ENCODE peak calls at places on chromosome 14, in seven cellular contexts. One of them, this sample, is unnamed.

GRCh38 chr14:63781686-63782085 is 53.8 kb upstream of the SGPP1 start:
- DNase-seq in right cardiac atrium: no peak
- DNase-seq in ovary: no peak
- DNase-seq in CD8-positive, alpha-beta T cell: no peak
- DNase-seq in gastrocnemius medialis: no peak
- DNase-seq in spleen: no peak
- DNase-seq in AG04450: no peak
- DNase-seq in this sample: no peak

GRCh38 chr14:65866906-65867305 is 454.4 kb downstream of the FUT8 start:
- DNase-seq in right cardiac atrium: peak
- DNase-seq in ovary: no peak
- DNase-seq in CD8-positive, alpha-beta T cell: no peak
- DNase-seq in gastrocnemius medialis: no peak
- DNase-seq in spleen: no peak
- DNase-seq in AG04450: no peak
- DNase-seq in this sample: no peak

GRCh38 chr14:70188292-70188607 is 501 bp downstream of the SLC8A3 start:
- DNase-seq in right cardiac atrium: no peak
- DNase-seq in ovary: no peak
- DNase-seq in CD8-positive, alpha-beta T cell: no peak
- DNase-seq in gastrocnemius medialis: peak
- DNase-seq in spleen: no peak
- DNase-seq in AG04450: no peak
- DNase-seq in this sample: no peak

GRCh38 chr14:36520601-36521525 is 831 bp upstream of the NKX2-1 start:
- DNase-seq in right cardiac atrium: no peak
- DNase-seq in ovary: no peak
- DNase-seq in CD8-positive, alpha-beta T cell: no peak
- DNase-seq in gastrocnemius medialis: no peak
- DNase-seq in spleen: peak
- DNase-seq in AG04450: no peak
- DNase-seq in this sample: no peak

GRCh38 chr14:102277874-102278630 is 26.9 kb downstream of the MOK start:
- DNase-seq in right cardiac atrium: no peak
- DNase-seq in ovary: no peak
- DNase-seq in CD8-positive, alpha-beta T cell: no peak
- DNase-seq in gastrocnemius medialis: no peak
- DNase-seq in spleen: no peak
- DNase-seq in AG04450: no peak
- DNase-seq in this sample: no peak

GRCh38 chr14:37480446-37481290 is 114.4 kb downstream of the FOXA1 start:
- DNase-seq in right cardiac atrium: no peak
- DNase-seq in ovary: no peak
- DNase-seq in CD8-positive, alpha-beta T cell: no peak
- DNase-seq in gastrocnemius medialis: no peak
- DNase-seq in spleen: no peak
- DNase-seq in AG04450: no peak
- DNase-seq in this sample: no peak

GRCh38 chr14:75561013-75561432 is 17.4 kb upstream of the FLVCR2 start:
- DNase-seq in right cardiac atrium: peak
- DNase-seq in ovary: peak
- DNase-seq in CD8-positive, alpha-beta T cell: peak
- DNase-seq in gastrocnemius medialis: peak
- DNase-seq in spleen: peak
- DNase-seq in AG04450: no peak
- DNase-seq in this sample: peak

GRCh38 chr14:19823765-19824164 is 20.2 kb downstream of the OR4N2 start:
- DNase-seq in right cardiac atrium: no peak
- DNase-seq in ovary: no peak
- DNase-seq in CD8-positive, alpha-beta T cell: no peak
- DNase-seq in gastrocnemius medialis: no peak
- DNase-seq in spleen: no peak
- DNase-seq in AG04450: no peak
- DNase-seq in this sample: no peak

GRCh38 chr14:93959239-93960107 is 16.9 kb downstream of the ASB2 start:
- DNase-seq in right cardiac atrium: no peak
- DNase-seq in ovary: no peak
- DNase-seq in CD8-positive, alpha-beta T cell: peak
- DNase-seq in gastrocnemius medialis: peak
- DNase-seq in spleen: peak
- DNase-seq in AG04450: peak
- DNase-seq in this sample: no peak

GRCh38 chr14:21055473-21056117 is 2.0 kb upstream of the RNASE8 start:
- DNase-seq in right cardiac atrium: no peak
- DNase-seq in ovary: no peak
- DNase-seq in CD8-positive, alpha-beta T cell: no peak
- DNase-seq in gastrocnemius medialis: no peak
- DNase-seq in spleen: no peak
- DNase-seq in AG04450: no peak
- DNase-seq in this sample: no peak

GRCh38 chr14:92340938-92341337 is 18.0 kb downstream of the SLC24A4 start:
- DNase-seq in right cardiac atrium: no peak
- DNase-seq in ovary: no peak
- DNase-seq in CD8-positive, alpha-beta T cell: no peak
- DNase-seq in gastrocnemius medialis: no peak
- DNase-seq in spleen: no peak
- DNase-seq in AG04450: no peak
- DNase-seq in this sample: no peak

GRCh38 chr14:51094282-51094821 is 553 bp downstream of the TRIM9 start:
- DNase-seq in right cardiac atrium: peak
- DNase-seq in ovary: peak
- DNase-seq in CD8-positive, alpha-beta T cell: peak
- DNase-seq in gastrocnemius medialis: no peak
- DNase-seq in spleen: peak
- DNase-seq in AG04450: no peak
- DNase-seq in this sample: no peak

GRCh38 chr14:88380405-88380804 is 5.1 kb upstream of the SPATA7 start:
- DNase-seq in right cardiac atrium: no peak
- DNase-seq in ovary: no peak
- DNase-seq in CD8-positive, alpha-beta T cell: no peak
- DNase-seq in gastrocnemius medialis: no peak
- DNase-seq in spleen: no peak
- DNase-seq in AG04450: no peak
- DNase-seq in this sample: no peak

GRCh38 chr14:59086241-59086899 is 102.1 kb upstream of the DAAM1 start:
- DNase-seq in right cardiac atrium: no peak
- DNase-seq in ovary: no peak
- DNase-seq in CD8-positive, alpha-beta T cell: no peak
- DNase-seq in gastrocnemius medialis: no peak
- DNase-seq in spleen: no peak
- DNase-seq in AG04450: peak
- DNase-seq in this sample: no peak

GRCh38 chr14:58299665-58300202 is 1.4 kb downstream of the ARID4A start:
- DNase-seq in right cardiac atrium: no peak
- DNase-seq in ovary: no peak
- DNase-seq in CD8-positive, alpha-beta T cell: no peak
- DNase-seq in gastrocnemius medialis: no peak
- DNase-seq in spleen: no peak
- DNase-seq in AG04450: no peak
- DNase-seq in this sample: peak

GRCh38 chr14:105952222-105952621 is 425.8 kb downstream of the TMEM121 start:
- DNase-seq in right cardiac atrium: no peak
- DNase-seq in ovary: no peak
- DNase-seq in CD8-positive, alpha-beta T cell: no peak
- DNase-seq in gastrocnemius medialis: no peak
- DNase-seq in spleen: no peak
- DNase-seq in AG04450: no peak
- DNase-seq in this sample: no peak

GRCh38 chr14:101408077-101408831 is 153.0 kb upstream of the DIO3 start:
- DNase-seq in right cardiac atrium: no peak
- DNase-seq in ovary: no peak
- DNase-seq in CD8-positive, alpha-beta T cell: no peak
- DNase-seq in gastrocnemius medialis: peak
- DNase-seq in spleen: no peak
- DNase-seq in AG04450: peak
- DNase-seq in this sample: no peak

GRCh38 chr14:88492272-88493089 is 62.3 kb downstream of the PTPN21 start:
- DNase-seq in right cardiac atrium: no peak
- DNase-seq in ovary: peak
- DNase-seq in CD8-positive, alpha-beta T cell: peak
- DNase-seq in gastrocnemius medialis: peak
- DNase-seq in spleen: no peak
- DNase-seq in AG04450: peak
- DNase-seq in this sample: peak

GRCh38 chr14:70789361-70789760 is 20.0 kb downstream of the MAP3K9 start:
- DNase-seq in right cardiac atrium: no peak
- DNase-seq in ovary: peak
- DNase-seq in CD8-positive, alpha-beta T cell: no peak
- DNase-seq in gastrocnemius medialis: no peak
- DNase-seq in spleen: no peak
- DNase-seq in AG04450: no peak
- DNase-seq in this sample: no peak

GRCh38 chr14:49954171-49954631 is 61.3 kb downstream of the ARF6 start:
- DNase-seq in right cardiac atrium: no peak
- DNase-seq in ovary: no peak
- DNase-seq in CD8-positive, alpha-beta T cell: no peak
- DNase-seq in gastrocnemius medialis: peak
- DNase-seq in spleen: no peak
- DNase-seq in AG04450: no peak
- DNase-seq in this sample: no peak

GRCh38 chr14:37142835-37143499 is 29.4 kb downstream of the SLC25A21 start:
- DNase-seq in right cardiac atrium: no peak
- DNase-seq in ovary: no peak
- DNase-seq in CD8-positive, alpha-beta T cell: no peak
- DNase-seq in gastrocnemius medialis: no peak
- DNase-seq in spleen: no peak
- DNase-seq in AG04450: peak
- DNase-seq in this sample: no peak

GRCh38 chr14:105385698-105386365 is 12.5 kb upstream of the TEX22 start:
- DNase-seq in right cardiac atrium: peak
- DNase-seq in ovary: no peak
- DNase-seq in CD8-positive, alpha-beta T cell: no peak
- DNase-seq in gastrocnemius medialis: no peak
- DNase-seq in spleen: peak
- DNase-seq in AG04450: no peak
- DNase-seq in this sample: no peak

GRCh38 chr14:94460631-94461416 is 8.2 kb upstream of the SERPINA11 start:
- DNase-seq in right cardiac atrium: no peak
- DNase-seq in ovary: no peak
- DNase-seq in CD8-positive, alpha-beta T cell: no peak
- DNase-seq in gastrocnemius medialis: no peak
- DNase-seq in spleen: no peak
- DNase-seq in AG04450: no peak
- DNase-seq in this sample: no peak

DNA sequence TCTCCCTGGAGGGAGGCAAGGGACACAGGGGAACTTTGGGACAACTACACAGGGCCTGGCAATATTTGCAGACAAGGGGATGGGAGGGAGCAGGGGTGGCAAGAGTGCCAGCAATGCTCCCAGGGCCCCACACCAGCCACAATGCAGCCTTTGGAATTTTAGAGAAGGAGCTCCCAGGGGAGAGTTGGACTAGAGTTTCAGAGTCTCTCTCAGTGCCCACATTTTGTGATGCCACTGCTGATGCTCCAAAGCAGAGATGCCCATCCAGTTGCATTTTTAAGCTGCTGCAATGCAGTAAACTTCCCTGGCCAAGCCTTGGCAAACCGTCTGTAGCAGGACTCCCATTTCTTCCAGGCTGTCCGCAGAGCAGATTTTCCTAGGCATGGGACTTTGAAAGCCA is 98.9 kb downstream of the ZFP36L1 start:
- DNase-seq in right cardiac atrium: no peak
- DNase-seq in ovary: no peak
- DNase-seq in CD8-positive, alpha-beta T cell: no peak
- DNase-seq in gastrocnemius medialis: no peak
- DNase-seq in spleen: no peak
- DNase-seq in AG04450: no peak
- DNase-seq in this sample: no peak
- H3K27ac ChIP-seq in right cardiac atrium: no peak
- H3K27ac ChIP-seq in ovary: no peak
- H3K27ac ChIP-seq in CD8-positive, alpha-beta T cell: no peak
- H3K27ac ChIP-seq in gastrocnemius medialis: peak
- H3K27ac ChIP-seq in spleen: no peak
- H3K27ac ChIP-seq in AG04450: peak
- H3K27ac ChIP-seq in this sample: no peak

DNA sequence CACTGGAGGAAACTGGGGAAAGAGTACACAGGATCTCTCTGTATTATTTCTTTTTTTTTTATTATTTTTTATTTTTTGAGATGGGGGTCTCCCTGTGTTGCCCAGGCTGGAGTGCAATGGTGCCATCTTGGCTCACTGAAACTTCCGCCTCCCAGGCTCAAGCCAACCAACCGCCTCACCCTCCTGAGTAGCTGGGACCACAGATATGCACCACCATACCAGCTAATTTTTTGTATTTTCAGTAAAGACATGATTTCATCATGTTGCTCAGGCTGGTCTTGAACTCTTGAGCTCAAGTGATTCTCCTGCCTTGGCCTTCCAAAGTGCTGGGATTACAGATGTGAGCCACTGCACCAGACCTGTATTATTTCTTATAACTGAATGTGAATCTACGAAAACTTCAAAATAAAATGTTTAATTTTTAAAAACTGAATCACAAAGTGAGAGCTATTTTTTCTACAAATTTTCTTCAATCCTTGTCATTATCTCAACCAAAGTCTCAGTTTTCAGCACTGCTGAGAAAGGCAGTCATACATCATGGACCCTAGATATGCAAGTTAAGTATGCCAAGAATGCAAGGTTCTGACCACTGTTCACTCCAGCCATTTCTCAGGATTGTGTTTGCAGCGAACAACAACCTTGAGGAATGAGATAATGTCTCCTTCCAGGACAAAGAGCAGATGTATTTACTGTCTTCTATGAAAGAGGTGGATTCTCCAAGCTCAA is 2.4 kb downstream of the EAPP start:
- DNase-seq in right cardiac atrium: no peak
- DNase-seq in ovary: no peak
- DNase-seq in CD8-positive, alpha-beta T cell: no peak
- DNase-seq in gastrocnemius medialis: no peak
- DNase-seq in spleen: no peak
- DNase-seq in AG04450: peak
- DNase-seq in this sample: no peak
- H3K27ac ChIP-seq in right cardiac atrium: no peak
- H3K27ac ChIP-seq in ovary: no peak
- H3K27ac ChIP-seq in CD8-positive, alpha-beta T cell: no peak
- H3K27ac ChIP-seq in gastrocnemius medialis: peak
- H3K27ac ChIP-seq in spleen: no peak
- H3K27ac ChIP-seq in AG04450: peak
- H3K27ac ChIP-seq in this sample: no peak

GRCh38 chr14:55604467-55604866 is 24.5 kb downstream of the KTN1 start:
- DNase-seq in right cardiac atrium: no peak
- DNase-seq in ovary: no peak
- DNase-seq in CD8-positive, alpha-beta T cell: no peak
- DNase-seq in gastrocnemius medialis: no peak
- DNase-seq in spleen: no peak
- DNase-seq in AG04450: no peak
- DNase-seq in this sample: no peak
- H3K27ac ChIP-seq in right cardiac atrium: no peak
- H3K27ac ChIP-seq in ovary: no peak
- H3K27ac ChIP-seq in CD8-positive, alpha-beta T cell: no peak
- H3K27ac ChIP-seq in gastrocnemius medialis: peak
- H3K27ac ChIP-seq in spleen: no peak
- H3K27ac ChIP-seq in AG04450: no peak
- H3K27ac ChIP-seq in this sample: no peak

GRCh38 chr14:38500125-38500524 is 244.2 kb upstream of the CLEC14A start:
- DNase-seq in right cardiac atrium: no peak
- DNase-seq in ovary: no peak
- DNase-seq in CD8-positive, alpha-beta T cell: no peak
- DNase-seq in gastrocnemius medialis: no peak
- DNase-seq in spleen: no peak
- DNase-seq in AG04450: no peak
- DNase-seq in this sample: no peak

GRCh38 chr14:38490273-38490672 is 234.4 kb upstream of the CLEC14A start:
- DNase-seq in right cardiac atrium: no peak
- DNase-seq in ovary: no peak
- DNase-seq in CD8-positive, alpha-beta T cell: no peak
- DNase-seq in gastrocnemius medialis: no peak
- DNase-seq in spleen: no peak
- DNase-seq in AG04450: no peak
- DNase-seq in this sample: no peak

GRCh38 chr14:38496092-38496491 is 240.2 kb upstream of the CLEC14A start:
- DNase-seq in right cardiac atrium: no peak
- DNase-seq in ovary: no peak
- DNase-seq in CD8-positive, alpha-beta T cell: no peak
- DNase-seq in gastrocnemius medialis: no peak
- DNase-seq in spleen: no peak
- DNase-seq in AG04450: no peak
- DNase-seq in this sample: no peak
- H3K27ac ChIP-seq in right cardiac atrium: no peak
- H3K27ac ChIP-seq in ovary: no peak
- H3K27ac ChIP-seq in CD8-positive, alpha-beta T cell: no peak
- H3K27ac ChIP-seq in gastrocnemius medialis: no peak
- H3K27ac ChIP-seq in spleen: no peak
- H3K27ac ChIP-seq in AG04450: no peak
- H3K27ac ChIP-seq in this sample: no peak

This sample was measured in substantia nigra.